ENCODE peak calls at places on chromosomes 3 and 15, in nine cellular contexts. L is fibroblast of villous mesenchyme, C is fibroblast of the aortic adventitia, Y is dorsolateral prefrontal cortex, M is tibial artery, T is AG04449, D is endothelial cell, V is body of pancreas, B is GM10248. Q is an unnamed sample.
A peak's percentile ranks its signal among the peaks of the same experiment; 100 is the strongest.

GRCh38 chr15:49438970-49439631 is 16.1 kb downstream of the FGF7 start:
- DNase-seq in L (peak; percentile 37), C (peak; percentile 52), Y (peak; percentile 29), M (peak; percentile 66), T (no peak), D (peak; percentile 5), V (peak; percentile 16), B (no peak), Q (no peak)

GRCh38 chr3:149016669-149017541 is 25.6 kb downstream of the GYG1 start:
- DNase-seq in L (peak; percentile 88), C (peak; percentile 91), Y (no peak), M (no peak), T (peak; percentile 94), D (no peak), V (no peak), B (no peak), Q (peak; percentile 94)

GRCh38 chr15:100784493-100785180 is 95.0 kb upstream of the ALDH1A3 start:
- DNase-seq in L (no peak), C (no peak), Y (no peak), M (no peak), T (no peak), D (no peak), V (no peak), B (no peak), Q (no peak)

GRCh38 chr3:182738583-182739514 is 54.5 kb upstream of the ATP11B start:
- DNase-seq in L (no peak), C (no peak), Y (no peak), M (no peak), T (no peak), D (no peak), V (peak; percentile 25), B (no peak), Q (no peak)

GRCh38 chr3:128351476-128352085 is 115.1 kb downstream of the DNAJB8 start:
- DNase-seq in L (no peak), C (no peak), Y (no peak), M (no peak), T (no peak), D (no peak), V (peak; percentile 86), B (no peak), Q (no peak)

GRCh38 chr3:145133281-145133680 is 1027.7 kb downstream of the PLOD2 start:
- DNase-seq in L (no peak), C (no peak), Y (no peak), M (no peak), T (no peak), D (no peak), V (no peak), B (no peak), Q (no peak)

GRCh38 chr3:167876603-167877325 is 141.2 kb downstream of the SERPINI1 start:
- DNase-seq in L (peak; percentile 73), C (peak; percentile 86), Y (no peak), M (no peak), T (no peak), D (no peak), V (no peak), B (no peak), Q (peak; percentile 85)

GRCh38 chr3:67349551-67350174 is 304.7 kb downstream of the SUCLG2 start:
- DNase-seq in L (no peak), C (no peak), Y (no peak), M (no peak), T (no peak), D (no peak), V (no peak), B (peak; percentile 9), Q (no peak)

GRCh38 chr3:41094351-41094750 is 105.0 kb upstream of the CTNNB1 start:
- DNase-seq in L (no peak), C (no peak), Y (no peak), M (no peak), T (no peak), D (no peak), V (no peak), B (no peak), Q (no peak)

DNA sequence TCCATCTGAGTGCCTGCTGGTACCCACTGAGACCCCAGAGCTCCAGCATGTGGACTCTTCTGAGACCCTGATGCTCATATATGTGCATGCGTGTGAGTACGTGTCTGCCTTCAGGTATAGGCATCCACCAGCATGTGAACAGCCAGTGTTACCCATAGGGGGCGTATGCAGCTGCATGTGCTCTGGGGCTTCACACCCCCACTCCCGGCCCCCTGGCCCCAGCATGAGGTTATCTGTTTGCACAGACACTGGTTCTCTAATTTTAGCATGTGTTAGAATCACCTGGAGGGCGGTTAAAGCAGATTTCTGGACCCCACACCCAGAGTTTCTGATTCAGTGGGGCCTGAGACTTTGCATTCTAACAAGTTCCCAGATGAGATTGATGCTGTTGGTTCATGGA is 824 bp upstream of the CILP start:
- DNase-seq in L (no peak), C (no peak), Y (no peak), M (no peak), T (no peak), D (peak; percentile 37), V (no peak), B (peak; percentile 74), Q (no peak)
- TF ChIP-seq CTCF in L (peak; percentile 46), C (peak; percentile 38), Y (no peak), M (no peak), T (peak; percentile 24), D (peak; percentile 54), V (no peak), B (peak; percentile 49), Q (peak; percentile 22)

GRCh38 chr3:107062310-107062709 is 314.9 kb upstream of the CCDC54 start:
- DNase-seq in L (no peak), C (no peak), Y (no peak), M (no peak), T (no peak), D (no peak), V (no peak), B (no peak), Q (no peak)

GRCh38 chr3:107063351-107063750 is 313.9 kb upstream of the CCDC54 start:
- DNase-seq in L (no peak), C (peak; percentile 72), Y (no peak), M (no peak), T (no peak), D (no peak), V (no peak), B (no peak), Q (no peak)

GRCh38 chr3:107062787-107063186 is 314.5 kb upstream of the CCDC54 start:
- DNase-seq in L (no peak), C (peak; percentile 7), Y (no peak), M (no peak), T (no peak), D (no peak), V (no peak), B (no peak), Q (peak; percentile 30)

GRCh38 chr3:107065094-107065861 is 312.0 kb upstream of the CCDC54 start:
- DNase-seq in L (no peak), C (peak; percentile 26), Y (peak; percentile 42), M (peak; percentile 62), T (no peak), D (peak; percentile 15), V (no peak), B (no peak), Q (no peak)

DNA sequence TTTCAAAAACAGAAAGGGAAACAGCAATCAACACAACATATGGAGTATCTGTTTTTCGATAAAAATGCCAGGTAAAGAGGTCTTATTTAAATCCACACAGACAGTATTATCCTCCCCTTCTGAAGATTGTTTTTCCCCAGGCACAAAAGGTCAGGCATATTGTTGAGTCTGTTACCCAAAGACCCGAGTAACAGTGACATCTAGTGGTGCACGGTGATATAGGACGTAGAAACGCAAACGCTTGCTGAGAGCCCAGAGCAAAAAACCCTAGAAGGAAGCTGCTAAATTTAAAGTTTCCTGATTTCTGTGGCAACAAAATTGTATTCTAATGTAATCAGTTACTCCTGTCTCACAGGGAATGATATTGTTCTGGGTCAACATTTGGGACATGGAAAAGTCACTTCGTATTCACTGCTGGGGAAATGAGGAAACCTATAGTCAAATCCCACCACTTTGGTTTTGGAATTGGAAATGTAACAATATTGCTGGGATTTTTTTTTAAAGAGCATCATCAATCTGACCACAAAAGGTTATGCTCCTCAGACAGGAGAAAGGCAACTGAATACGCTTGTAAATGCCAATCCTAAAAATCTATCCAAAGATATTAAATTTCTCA is 312.7 kb upstream of the CCDC54 start:
- DNase-seq in L (peak; percentile 75), C (peak; percentile 91), Y (peak; percentile 67), M (peak; percentile 70), T (no peak), D (peak; percentile 82), V (peak; percentile 73), B (peak; percentile 55), Q (peak; percentile 76)
- TF ChIP-seq CTCF in L (peak; percentile 90), C (peak; percentile 87), Y (peak; percentile 88), M (peak; percentile 68), T (peak; percentile 63), D (peak; percentile 78), V (peak; percentile 72), B (peak; percentile 85), Q (peak; percentile 95)

GRCh38 chr3:46979958-46980497 is 562 bp downstream of the NBEAL2 start:
- DNase-seq in L (no peak), C (no peak), Y (no peak), M (no peak), T (no peak), D (no peak), V (peak; percentile 35), B (no peak), Q (no peak)

GRCh38 chr3:46977811-46978195 is 1.3 kb upstream of the CCDC12 start:
- DNase-seq in L (no peak), C (no peak), Y (no peak), M (no peak), T (no peak), D (no peak), V (no peak), B (no peak), Q (no peak)

GRCh38 chr3:46978381-46978780 is 1.1 kb upstream of the NBEAL2 start:
- DNase-seq in L (no peak), C (no peak), Y (no peak), M (no peak), T (no peak), D (no peak), V (no peak), B (no peak), Q (no peak)

GRCh38 chr3:46976326-46977190 is at the start of gene CCDC12:
- DNase-seq in L (peak; percentile 99), C (peak; percentile 99), Y (peak; percentile 98), M (peak; percentile 99), T (peak; percentile 97), D (peak; percentile 82), V (peak; percentile 99), B (peak; percentile 96), Q (peak; percentile 100)

GRCh38 chr3:46978985-46979944 is at the start of gene NBEAL2:
- DNase-seq in L (peak; percentile 91), C (peak; percentile 85), Y (peak; percentile 82), M (peak; percentile 98), T (peak; percentile 28), D (peak; percentile 92), V (peak; percentile 98), B (peak; percentile 93), Q (peak; percentile 90)
- TF ChIP-seq CTCF in L (no peak), C (no peak), Y (no peak), M (peak; percentile 22), T (no peak), D (no peak), V (peak; percentile 46), B (no peak), Q (no peak)

DNA sequence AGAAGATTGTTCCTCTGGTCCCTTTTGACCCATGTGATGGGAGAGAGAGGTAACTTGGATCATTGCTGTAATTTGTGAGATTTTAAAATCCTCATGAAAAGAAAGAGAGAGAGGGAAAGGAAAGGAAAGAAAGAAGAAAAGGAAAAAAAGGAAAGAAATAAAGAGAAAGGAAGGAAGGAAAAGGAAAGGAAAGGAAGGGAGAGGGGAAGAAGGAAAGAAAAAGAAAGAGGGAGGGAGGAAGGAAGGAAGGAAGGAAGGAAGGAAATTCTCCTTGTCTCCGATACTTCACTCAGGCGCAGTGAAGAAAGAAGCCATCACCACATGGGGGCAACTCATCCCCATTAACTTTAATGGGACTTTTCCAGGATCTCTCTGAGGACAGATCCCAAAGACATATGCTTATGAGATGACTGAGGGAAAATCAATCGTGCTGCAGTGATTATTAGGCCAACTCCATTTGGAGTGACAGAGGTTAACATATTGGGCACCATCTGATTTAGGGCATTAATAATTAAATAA is 123.0 kb downstream of the MEGF11 start:
- DNase-seq in L (no peak), C (no peak), Y (no peak), M (no peak), T (no peak), D (no peak), V (no peak), B (no peak), Q (no peak)
- TF ChIP-seq CTCF in L (no peak), C (no peak), Y (no peak), M (no peak), T (no peak), D (no peak), V (no peak), B (no peak), Q (no peak)

Q was measured in AG10803.